ENCODE peak calls at places on chromosomes 12 and 14, in five cellular contexts. Y is left ventricle myocardium inferior, S is heart right ventricle, H is right lobe of liver, E is WERI-Rb-1. V is an unnamed sample.

GRCh38 chr12:95646781-95647184 is 95.5 kb upstream of the USP44 start:
- DNase-seq in Y (no peak), S (no peak), H (no peak), E (no peak), V (no peak)

GRCh38 chr12:100574262-100575074 is 984 bp downstream of the GAS2L3 start:
- DNase-seq in Y (peak), S (peak), H (no peak), E (no peak), V (no peak)

GRCh38 chr14:63938198-63939005 is 85.6 kb downstream of the SYNE2 start:
- DNase-seq in Y (no peak), S (no peak), H (no peak), E (no peak), V (no peak)

GRCh38 chr14:35140718-35141581 is 18.6 kb downstream of the PRORP start:
- DNase-seq in Y (no peak), S (no peak), H (no peak), E (no peak), V (no peak)

GRCh38 chr12:32535260-32535999 is 136.1 kb downstream of the FGD4 start:
- DNase-seq in Y (peak), S (peak), H (peak), E (no peak), V (no peak)

GRCh38 chr14:96920023-96920422 is 122.8 kb downstream of the VRK1 start:
- DNase-seq in Y (no peak), S (no peak), H (no peak), E (no peak), V (no peak)

GRCh38 chr12:9707356-9707755 is 25.5 kb downstream of the CLECL1 start:
- DNase-seq in Y (no peak), S (no peak), H (no peak), E (no peak), V (no peak)

GRCh38 chr12:44839785-44840184 is 36.3 kb downstream of the NELL2 start:
- DNase-seq in Y (no peak), S (no peak), H (no peak), E (no peak), V (no peak)

GRCh38 chr12:31118347-31118830 is 44.7 kb downstream of the DDX11 start:
- DNase-seq in Y (no peak), S (no peak), H (peak), E (peak), V (no peak)
- H3K4me3 ChIP-seq in Y (peak), S (peak), H (no peak), E (peak), V (peak)

GRCh38 chr14:51019089-51019488 is 74.8 kb upstream of the PYGL start:
- DNase-seq in Y (no peak), S (no peak), H (no peak), E (no peak), V (no peak)
- H3K27ac ChIP-seq in Y (peak), S (peak), H (no peak), E (no peak), V (no peak)

DNA sequence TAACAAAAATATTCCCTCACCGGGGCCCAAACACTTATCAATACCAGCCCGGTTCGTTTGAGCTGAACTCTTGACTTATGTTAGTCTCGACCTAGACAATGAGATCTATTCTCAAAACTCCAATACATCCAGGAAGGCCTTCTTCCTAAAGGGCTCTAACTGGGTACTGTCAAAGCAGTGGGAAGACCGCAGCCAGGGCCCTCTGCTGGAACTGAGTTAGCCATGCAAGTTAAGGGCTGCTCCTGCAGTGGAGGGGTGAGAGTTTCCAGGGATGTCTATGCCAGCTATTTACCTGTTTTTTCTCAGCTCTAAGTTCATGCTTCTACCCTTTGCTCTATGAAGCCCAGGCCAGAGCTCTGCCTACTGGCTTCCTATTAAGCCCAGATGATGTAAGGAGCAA is 348.8 kb downstream of the GXYLT1 start:
- DNase-seq in Y (no peak), S (no peak), H (no peak), E (peak), V (no peak)
- TF ChIP-seq CTCF in Y (no peak), S (no peak), H (no peak), E (peak), V (no peak)

GRCh38 chr14:52315355-52315718 is 1.2 kb downstream of the PTGER2 start:
- DNase-seq in Y (no peak), S (no peak), H (no peak), E (no peak), V (no peak)
- H3K4me3 ChIP-seq in Y (peak), S (peak), H (peak), E (no peak), V (no peak)

GRCh38 chr12:46384451-46385301 is 12.1 kb upstream of the SLC38A2 start:
- DNase-seq in Y (no peak), S (no peak), H (no peak), E (no peak), V (no peak)

GRCh38 chr12:46383654-46384450 is 11.3 kb upstream of the SLC38A2 start:
- DNase-seq in Y (peak), S (peak), H (peak), E (peak), V (peak)

GRCh38 chr12:46386360-46386867 is 13.8 kb upstream of the SLC38A2 start:
- DNase-seq in Y (no peak), S (no peak), H (no peak), E (no peak), V (no peak)

GRCh38 chr12:46386877-46387629 is 14.5 kb upstream of the SLC38A2 start:
- DNase-seq in Y (peak), S (peak), H (no peak), E (no peak), V (no peak)

DNA sequence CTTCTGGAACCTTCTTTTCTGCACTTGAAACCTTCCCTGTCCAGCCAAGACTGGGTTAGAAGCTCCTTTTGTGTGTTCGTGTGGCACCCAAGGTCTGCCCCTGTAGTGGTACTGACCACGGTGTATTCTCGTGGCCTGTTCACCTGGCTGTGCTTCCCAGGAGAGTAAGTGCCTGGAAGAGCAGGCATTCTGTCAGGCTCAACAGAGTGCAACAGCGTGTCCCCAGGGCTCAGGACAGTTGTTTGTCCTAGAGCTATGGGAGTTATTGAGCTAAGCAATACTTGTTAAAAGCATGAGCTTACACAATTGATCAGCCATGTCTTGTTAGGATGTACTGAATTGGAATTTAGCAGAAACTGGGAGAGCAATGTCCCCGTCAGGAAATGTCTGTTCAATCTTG is 12.9 kb upstream of the SLC38A2 start:
- DNase-seq in Y (no peak), S (no peak), H (peak), E (no peak), V (no peak)
- H3K27ac ChIP-seq in Y (peak), S (peak), H (peak), E (no peak), V (peak)

DNA sequence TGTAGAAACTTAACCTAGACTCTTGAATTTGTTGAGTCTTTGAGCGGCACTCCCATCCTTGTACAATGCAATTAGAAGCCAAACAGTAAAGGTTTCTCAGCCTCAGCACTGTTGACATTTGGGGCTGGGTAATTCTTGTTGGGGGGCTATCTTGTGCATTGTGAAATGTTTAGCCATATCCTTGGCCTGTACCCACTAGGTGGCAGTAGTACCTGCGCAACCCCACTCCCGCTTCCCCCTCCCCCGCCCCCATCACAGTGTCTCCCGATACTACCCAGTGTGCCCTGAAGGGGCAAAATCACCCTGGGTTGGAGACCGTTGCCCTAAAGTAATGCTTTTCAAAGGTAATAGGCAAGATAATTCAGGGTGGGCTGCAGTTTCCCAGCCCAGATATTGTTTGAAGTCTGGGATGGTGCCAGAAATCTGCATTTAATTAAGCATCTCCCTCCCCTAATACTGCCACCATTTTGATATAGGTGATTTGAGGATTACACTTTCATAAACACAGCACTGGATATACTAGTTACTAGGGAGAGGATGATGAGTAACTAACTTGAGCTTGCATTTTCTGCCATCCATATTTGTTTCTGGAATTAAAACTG is 1.8 kb downstream of the COX6A1 start:
- DNase-seq in Y (peak), S (peak), H (no peak), E (peak), V (no peak)
- TF ChIP-seq CTCF in Y (peak), S (peak), H (peak), E (peak), V (peak)

GRCh38 chr14:103880334-103880985 is 33.1 kb upstream of the PPP1R13B start:
- DNase-seq in Y (peak), S (peak), H (peak), E (no peak), V (no peak)
- H3K4me3 ChIP-seq in Y (peak), S (peak), H (peak), E (no peak), V (no peak)

DNA sequence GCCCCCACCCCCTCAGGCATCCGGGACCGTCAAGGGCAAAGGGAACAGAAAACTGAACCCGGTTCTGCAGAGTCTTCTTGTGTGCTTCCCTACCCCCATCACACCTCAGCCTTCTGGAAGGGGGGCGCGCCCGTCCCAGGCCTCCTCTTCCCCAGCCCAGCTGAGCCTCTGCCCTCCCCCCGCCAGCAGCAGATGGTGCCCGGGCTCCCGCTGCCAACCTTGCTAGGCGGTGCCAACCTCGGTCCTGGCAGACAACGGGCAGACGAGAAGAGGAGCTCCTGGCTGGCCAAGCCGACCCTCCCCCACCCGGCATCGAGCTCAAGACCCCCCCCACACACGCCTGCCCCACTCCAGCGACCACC is 8.7 kb downstream of the STAC3 start:
- DNase-seq in Y (peak), S (peak), H (peak), E (no peak), V (peak)
- H3K27ac ChIP-seq in Y (no peak), S (no peak), H (no peak), E (no peak), V (no peak)

DNA sequence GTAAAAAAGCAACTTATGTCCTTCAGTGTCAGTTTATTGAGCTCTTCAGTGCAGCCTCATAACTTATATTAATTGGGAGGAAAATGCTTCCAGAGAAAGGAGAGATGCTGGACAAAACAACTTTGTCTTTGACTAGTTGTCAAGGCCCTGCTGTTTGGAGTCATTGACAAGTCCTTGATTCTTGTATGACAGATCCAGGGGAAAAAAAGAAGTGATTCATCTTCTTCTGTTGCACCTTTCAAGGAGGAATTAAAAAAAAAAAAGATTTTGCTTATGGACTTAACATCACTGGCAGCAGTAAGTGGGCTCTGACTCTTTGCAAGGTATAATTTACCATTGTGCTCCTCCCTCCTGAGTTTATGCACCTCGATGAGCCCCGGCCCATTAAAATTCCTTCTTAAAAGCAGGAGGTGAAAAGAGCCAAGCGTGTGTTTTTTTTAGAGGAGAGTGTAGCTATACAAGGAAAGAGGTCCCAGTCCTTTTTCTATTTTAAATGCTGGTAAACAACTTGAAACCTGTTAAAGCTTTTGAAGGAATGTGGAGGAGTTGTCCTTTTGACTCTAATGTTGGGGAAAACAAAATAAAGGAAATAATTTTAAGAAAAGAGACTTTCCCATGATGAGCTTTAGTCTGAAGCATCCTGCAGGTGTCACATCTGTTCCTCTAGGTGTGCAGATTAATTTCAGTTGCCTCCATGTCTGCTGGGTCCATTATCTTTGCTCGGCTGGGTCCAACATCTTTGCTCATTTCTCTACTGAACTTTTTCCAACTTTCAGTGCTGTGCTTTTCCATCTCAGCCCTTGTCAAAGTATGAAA is 431.6 kb downstream of the RAD51B start:
- DNase-seq in Y (no peak), S (no peak), H (no peak), E (no peak), V (no peak)
- TF ChIP-seq CTCF in Y (no peak), S (no peak), H (peak), E (no peak), V (peak)

DNA sequence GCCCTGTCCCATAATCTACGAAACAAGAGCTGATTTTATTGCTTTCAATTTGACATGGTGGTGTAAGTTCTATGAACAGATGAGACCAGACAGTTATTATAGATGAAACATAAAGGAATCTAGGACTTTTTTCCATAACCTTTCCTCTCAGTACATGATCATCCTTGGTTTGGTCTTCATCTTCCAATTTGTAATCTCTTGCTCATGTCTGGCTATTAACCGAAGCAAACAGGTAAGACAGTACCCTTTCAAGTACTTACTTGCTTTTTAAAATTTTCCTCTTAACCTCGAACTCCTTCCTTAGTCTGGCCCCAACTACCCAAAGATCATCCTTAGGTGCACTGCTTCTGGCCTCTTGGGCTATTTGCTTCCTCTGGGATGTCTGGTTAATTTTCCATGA is 1.2 kb downstream of the TSPAN31 start:
- DNase-seq in Y (no peak), S (no peak), H (no peak), E (no peak), V (no peak)
- H3K4me3 ChIP-seq in Y (peak), S (peak), H (no peak), E (no peak), V (peak)